ENCODE peak calls at places on chromosomes 4 and X, in four cellular contexts. I, L, A and N are unnamed samples.

GRCh38 chrX:71547339-71547738 is 14.4 kb downstream of the OGT start:
- DNase-seq in I (no peak), L (no peak), A (no peak), N (no peak)

GRCh38 chr4:98572697-98573096 is 85.7 kb downstream of the TSPAN5 start:
- DNase-seq in I (no peak), A (no peak), L (no peak), N (peak; percentile 5)

GRCh38 chr4:183276106-183276505 is 44.0 kb downstream of the CLDN22 start:
- DNase-seq in A (no peak), L (no peak), I (no peak), N (no peak)

GRCh38 chr4:6303943-6304342 is 34.3 kb downstream of the WFS1 start:
- DNase-seq in I (no peak), L (no peak), A (no peak), N (no peak)

GRCh38 chr4:71882113-71882512 is 98.2 kb upstream of the GC start:
- DNase-seq in L (no peak), A (no peak), I (no peak), N (no peak)

GRCh38 chr4:94333864-94334263 is 8.8 kb downstream of the HPGDS start:
- DNase-seq in I (no peak), A (no peak), L (no peak), N (no peak)

GRCh38 chr4:48193096-48193836 is 59.2 kb upstream of the TXK start:
- DNase-seq in I (no peak), L (no peak), A (no peak), N (no peak)

GRCh38 chrX:20028588-20028987 is 37.7 kb upstream of the BCLAF3 start:
- DNase-seq in L (peak; percentile 12), I (no peak), A (no peak), N (no peak)

GRCh38 chr4:150096625-150097024 is 18.4 kb downstream of the DCLK2 start:
- DNase-seq in A (no peak), L (no peak), I (no peak), N (no peak)

GRCh38 chr4:87087015-87087920 is 133.2 kb downstream of the KLHL8 start:
- DNase-seq in A (no peak), I (no peak), L (no peak), N (peak; percentile 28)

GRCh38 chr4:40629401-40630334 is at the start of gene RBM47:
- DNase-seq in A (peak; percentile 85), L (peak; percentile 90), I (peak; percentile 29), N (peak; percentile 50)

GRCh38 chrX:139828037-139828436 is 104.8 kb downstream of the ATP11C start:
- DNase-seq in L (no peak), A (no peak), I (no peak), N (no peak)

GRCh38 chrX:55008571-55009358 is 8.6 kb downstream of the APEX2 start:
- DNase-seq in L (no peak), A (no peak), I (no peak), N (no peak)

GRCh38 chr4:85829276-85830051 is 354.5 kb downstream of the ARHGAP24 start:
- DNase-seq in L (peak; percentile 23), I (no peak), A (no peak), N (no peak)

GRCh38 chrX:81259714-81260395 is 58.0 kb downstream of the SH3BGRL start:
- DNase-seq in L (no peak), A (no peak), I (no peak), N (peak; percentile 14)

GRCh38 chr4:100428051-100428450 is 89.8 kb downstream of the EMCN start:
- DNase-seq in L (peak; percentile 78), A (no peak), I (no peak), N (no peak)

GRCh38 chr4:168095776-168096443 is 3.6 kb downstream of the ANXA10 start:
- DNase-seq in I (no peak), L (no peak), A (no peak), N (no peak)

GRCh38 chr4:40316333-40316781 is 18.8 kb upstream of the CHRNA9 start:
- DNase-seq in I (no peak), L (peak; percentile 78), A (no peak), N (peak; percentile 79)

GRCh38 chr4:156536661-156537060 is 434.9 kb downstream of the PDGFC start:
- DNase-seq in I (no peak), A (no peak), L (no peak), N (no peak)

GRCh38 chr4:56850910-56851309 is 29.4 kb upstream of the SPINK2 start:
- DNase-seq in I (no peak), A (no peak), L (no peak), N (no peak)

GRCh38 chr4:26753642-26754041 is 107.0 kb upstream of the STIM2 start:
- DNase-seq in I (peak; percentile 57), A (no peak), L (peak; percentile 39), N (no peak)

GRCh38 chrX:19904778-19905367 is 17.5 kb upstream of the SH3KBP1 start:
- DNase-seq in L (peak; percentile 36), A (peak; percentile 46), I (no peak), N (peak; percentile 33)

GRCh38 chr4:187814737-187815465 is 180.7 kb upstream of the ZFP42 start:
- DNase-seq in I (no peak), A (peak; percentile 74), L (no peak), N (no peak)

GRCh38 chr4:67437974-67438713 is 107.2 kb downstream of the CENPC start:
- DNase-seq in A (no peak), L (peak; percentile 10), I (no peak), N (no peak)

DNA sequence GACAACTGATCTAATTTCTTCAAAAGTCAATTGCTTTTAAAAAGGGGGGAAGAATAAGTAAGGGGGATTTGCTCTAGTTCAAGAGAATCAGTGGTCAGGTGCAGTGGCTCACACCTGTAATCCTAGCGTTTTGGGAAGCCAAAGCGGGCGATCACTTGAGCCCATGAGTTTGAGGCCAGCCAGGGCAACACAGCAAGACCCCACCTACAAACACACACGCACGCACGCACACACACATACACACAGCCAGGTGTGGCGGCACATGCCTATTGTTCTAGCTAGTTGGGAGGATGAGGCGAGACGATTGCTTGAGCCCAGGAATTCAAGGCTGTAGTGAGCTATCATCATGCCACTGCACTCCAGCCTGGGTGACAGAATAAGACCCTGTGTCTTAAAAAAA is 9.6 kb downstream of the GRSF1 start:
- DNase-seq in L (no peak), I (no peak), A (no peak), N (no peak)
- H3K36me3 ChIP-seq in L (peaks cover 4% of the 10 kb centered on the region), I (peaks cover 35% of the 10 kb centered on the region), A (peaks cover 7% of the 10 kb centered on the region), N (peaks cover 99% of the 10 kb centered on the region)

GRCh38 chr4:2817136-2817535 is 24.3 kb downstream of the SH3BP2 start:
- DNase-seq in L (no peak), A (no peak), I (no peak), N (no peak)

GRCh38 chr4:2817701-2818350 is 24.9 kb downstream of the SH3BP2 start:
- DNase-seq in L (peak; percentile 86), I (no peak), A (peak; percentile 76), N (no peak)

GRCh38 chr4:2820216-2820982 is 23.2 kb upstream of the ADD1 start:
- DNase-seq in A (no peak), I (no peak), L (no peak), N (no peak)

GRCh38 chr4:2818351-2818939 is 25.2 kb upstream of the ADD1 start:
- DNase-seq in I (no peak), A (no peak), L (peak; percentile 42), N (no peak)

DNA sequence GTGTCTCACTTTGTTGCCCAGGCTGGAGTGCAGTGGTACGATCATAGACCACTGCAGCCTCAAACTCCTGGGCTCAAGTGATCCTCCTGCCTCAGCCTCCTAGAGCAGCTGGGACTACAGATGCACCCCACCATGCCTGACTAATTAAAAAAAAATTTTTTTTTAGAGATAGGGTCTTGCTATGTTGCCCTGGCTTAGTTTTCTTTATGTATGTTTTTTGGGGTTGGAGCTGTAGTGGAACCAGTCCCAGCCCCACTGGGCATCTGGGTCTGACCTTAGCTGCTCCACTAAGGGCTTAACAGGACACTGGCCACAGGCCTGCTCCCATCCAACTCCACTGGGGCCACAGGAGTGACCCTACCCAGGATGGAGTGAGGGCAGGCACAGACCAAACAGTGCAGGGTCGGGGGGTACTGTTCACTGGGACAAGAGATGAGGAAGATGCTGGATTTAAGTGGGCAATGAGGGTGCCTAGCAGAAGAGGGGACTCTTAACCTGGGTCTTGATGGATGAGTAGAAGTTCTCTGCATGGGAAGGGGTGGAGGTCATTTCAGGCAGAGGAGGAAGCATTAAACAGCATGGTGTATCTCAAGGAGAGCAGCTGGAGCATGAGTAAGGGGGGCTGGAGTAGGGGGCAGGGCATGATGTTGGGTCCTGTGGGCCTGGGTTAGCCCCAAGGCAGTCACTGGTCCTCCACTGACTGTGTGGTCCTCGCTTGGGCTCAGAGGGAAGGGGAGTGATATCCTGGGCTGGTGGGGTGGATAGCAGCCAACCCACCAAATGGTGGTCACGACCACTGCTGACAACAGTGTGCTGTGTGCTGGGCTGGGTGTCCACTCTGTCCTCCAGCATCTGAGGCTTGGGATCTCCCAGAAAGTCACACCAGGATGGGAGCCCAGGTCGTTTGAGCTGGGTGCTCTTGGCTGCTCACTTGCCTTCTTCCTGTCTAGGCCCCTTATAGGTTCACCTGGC is 24.1 kb upstream of the ADD1 start:
- DNase-seq in L (no peak), I (no peak), A (no peak), N (no peak)
- H3K36me3 ChIP-seq in L (no peaks in the 10 kb centered on the region), I (no peaks in the 10 kb centered on the region), A (no peaks in the 10 kb centered on the region), N (no peaks in the 10 kb centered on the region)

DNA sequence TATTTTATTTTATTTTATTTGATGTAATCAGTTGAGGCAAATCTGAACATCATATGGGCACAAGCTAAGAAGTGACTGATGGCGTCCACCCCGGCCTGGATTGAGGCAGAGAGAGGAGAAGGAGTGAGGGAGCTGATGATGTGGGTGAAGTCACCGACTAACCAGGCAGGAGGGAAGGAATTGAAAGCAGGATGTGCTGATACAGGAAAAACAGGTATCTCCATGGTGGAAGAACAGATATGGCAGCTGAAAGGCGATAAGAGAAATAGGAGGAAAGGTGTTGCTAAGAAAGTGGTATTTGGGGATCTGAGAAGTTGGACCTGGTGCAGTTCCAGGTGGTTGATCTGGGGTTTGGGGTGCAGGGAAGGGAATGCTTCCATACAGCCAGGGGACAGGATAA is 37.6 kb upstream of the GYPB start:
- DNase-seq in I (no peak), A (no peak), L (no peak), N (no peak)
- H3K36me3 ChIP-seq in I (no peaks in the 10 kb centered on the region), A (no peaks in the 10 kb centered on the region), L (no peaks in the 10 kb centered on the region), N (no peaks in the 10 kb centered on the region)

GRCh38 chr4:3115637-3116300 is 41.3 kb downstream of the HTT start:
- DNase-seq in A (no peak), L (peak; percentile 38), I (no peak), N (no peak)
- H3K36me3 ChIP-seq in A (no peaks in the 10 kb centered on the region), L (no peaks in the 10 kb centered on the region), I (peaks cover 14% of the 10 kb centered on the region), N (peaks cover 74% of the 10 kb centered on the region)